ENCODE peak calls at places on chromosome 21, in four cellular contexts. One of them, this sample, is unnamed.

GRCh38 chr21:15051652-15052554 is 12.9 kb downstream of the NRIP1 start:
- DNase-seq in activated naive CD4-positive, alpha-beta T cell: no peak
- DNase-seq in MM.1S: no peak
- DNase-seq in NCI-H69: peak; percentile 94
- DNase-seq in this sample: no peak

GRCh38 chr21:17726047-17726446 is 93.1 kb downstream of the C21orf91 start:
- DNase-seq in NCI-H69: peak; percentile 72
- DNase-seq in activated naive CD4-positive, alpha-beta T cell: no peak
- DNase-seq in MM.1S: no peak
- DNase-seq in this sample: peak; percentile 60

GRCh38 chr21:29470397-29470796 is 171.7 kb downstream of the BACH1 start:
- DNase-seq in MM.1S: no peak
- DNase-seq in NCI-H69: no peak
- DNase-seq in activated naive CD4-positive, alpha-beta T cell: no peak
- DNase-seq in this sample: no peak

GRCh38 chr21:34874689-34875513 is 174.2 kb downstream of the RUNX1 start:
- DNase-seq in MM.1S: peak; percentile 83
- DNase-seq in NCI-H69: no peak
- DNase-seq in activated naive CD4-positive, alpha-beta T cell: no peak
- DNase-seq in this sample: no peak

GRCh38 chr21:45405819-45406762 is 1.1 kb downstream of the COL18A1 start:
- DNase-seq in NCI-H69: peak; percentile 55
- DNase-seq in MM.1S: no peak
- DNase-seq in activated naive CD4-positive, alpha-beta T cell: no peak
- DNase-seq in this sample: no peak

GRCh38 chr21:34881894-34882371 is 167.2 kb downstream of the RUNX1 start:
- DNase-seq in activated naive CD4-positive, alpha-beta T cell: no peak
- DNase-seq in NCI-H69: no peak
- DNase-seq in MM.1S: no peak
- DNase-seq in this sample: no peak

GRCh38 chr21:29741761-29742160 is 198.0 kb downstream of the GRIK1 start:
- DNase-seq in MM.1S: no peak
- DNase-seq in activated naive CD4-positive, alpha-beta T cell: no peak
- DNase-seq in NCI-H69: no peak
- DNase-seq in this sample: no peak

GRCh38 chr21:32844653-32845443 is 73.3 kb upstream of the PAXBP1 start:
- DNase-seq in activated naive CD4-positive, alpha-beta T cell: no peak
- DNase-seq in MM.1S: no peak
- DNase-seq in NCI-H69: peak; percentile 84
- DNase-seq in this sample: no peak

This sample was measured in NCI-H1092 treated with DMSO at 0.1 percent for 48 hours.